ENCODE peak calls at places on chromosomes 1 and 21, in seven cellular contexts. O is kidney, M is fibroblast of lung, D is lower lobe of right lung, X is uterus, I is upper lobe of right lung, K is neural progenitor cell. B is an unnamed sample.

GRCh38 chr21:36627242-36627641 is 71.7 kb upstream of the SIM2 start:
- DNase-seq in D (no peak), I (no peak), K (no peak), M (peak; percentile 11), X (no peak), O (no peak), B (no peak)

GRCh38 chr1:205935869-205936268 is 7.4 kb downstream of the SLC26A9 start:
- DNase-seq in K (no peak), D (no peak), O (no peak), X (no peak), I (peak; percentile 81), M (no peak), B (no peak)

GRCh38 chr1:182113879-182114626 is 52.5 kb upstream of the ZNF648 start:
- DNase-seq in D (no peak), I (no peak), M (no peak), K (peak; percentile 49), X (no peak), O (no peak), B (no peak)

GRCh38 chr1:170041423-170042207 is 32.9 kb downstream of the KIFAP3 start:
- DNase-seq in X (no peak), K (no peak), D (no peak), O (no peak), I (no peak), M (no peak), B (no peak)

GRCh38 chr1:27102134-27102706 is 52.7 kb downstream of the SLC9A1 start:
- DNase-seq in K (no peak), D (no peak), M (no peak), X (no peak), O (peak; percentile 77), I (no peak), B (no peak)

GRCh38 chr1:51736702-51737101 is 119.8 kb downstream of the OSBPL9 start:
- DNase-seq in I (no peak), D (no peak), M (peak; percentile 67), X (no peak), O (no peak), K (no peak), B (no peak)

GRCh38 chr1:183493540-183494245 is 21.4 kb downstream of the SMG7 start:
- DNase-seq in D (no peak), O (no peak), I (peak; percentile 66), K (no peak), X (no peak), M (no peak), B (no peak)

GRCh38 chr1:51734899-51735745 is 118.2 kb downstream of the OSBPL9 start:
- DNase-seq in M (no peak), K (no peak), O (no peak), X (no peak), I (no peak), D (no peak), B (no peak)

GRCh38 chr1:27879374-27880082 is 7.2 kb downstream of the THEMIS2 start:
- DNase-seq in D (no peak), M (no peak), O (no peak), I (peak; percentile 61), X (no peak), K (no peak), B (no peak)

GRCh38 chr1:6590046-6590445 is 10.3 kb downstream of the ZBTB48 start:
- DNase-seq in K (no peak), X (no peak), D (no peak), I (no peak), M (no peak), O (no peak), B (no peak)

GRCh38 chr1:6588893-6589481 is 9.2 kb downstream of the ZBTB48 start:
- DNase-seq in X (no peak), O (no peak), K (no peak), I (peak; percentile 74), D (peak; percentile 67), M (no peak), B (no peak)

GRCh38 chr1:6586404-6586816 is 6.6 kb downstream of the ZBTB48 start:
- DNase-seq in M (no peak), I (no peak), D (no peak), K (no peak), X (no peak), O (no peak), B (peak; percentile 37)

GRCh38 chr1:6587261-6588005 is 7.6 kb downstream of the ZBTB48 start:
- DNase-seq in D (no peak), I (peak; percentile 72), X (no peak), K (no peak), M (no peak), O (no peak), B (peak; percentile 69)

GRCh38 chr1:6588128-6588892 is 8.5 kb downstream of the ZBTB48 start:
- DNase-seq in X (no peak), D (peak; percentile 76), O (no peak), K (no peak), M (no peak), I (peak; percentile 86), B (no peak)
- H3K4me1 ChIP-seq in X (no peaks in the 10 kb centered on the region), D (peaks cover 31% of the 10 kb centered on the region), O (peaks cover 3% of the 10 kb centered on the region), K (no peaks in the 10 kb centered on the region), M (no peaks in the 10 kb centered on the region), I (peaks cover 12% of the 10 kb centered on the region), B (peaks cover 32% of the 10 kb centered on the region)

DNA sequence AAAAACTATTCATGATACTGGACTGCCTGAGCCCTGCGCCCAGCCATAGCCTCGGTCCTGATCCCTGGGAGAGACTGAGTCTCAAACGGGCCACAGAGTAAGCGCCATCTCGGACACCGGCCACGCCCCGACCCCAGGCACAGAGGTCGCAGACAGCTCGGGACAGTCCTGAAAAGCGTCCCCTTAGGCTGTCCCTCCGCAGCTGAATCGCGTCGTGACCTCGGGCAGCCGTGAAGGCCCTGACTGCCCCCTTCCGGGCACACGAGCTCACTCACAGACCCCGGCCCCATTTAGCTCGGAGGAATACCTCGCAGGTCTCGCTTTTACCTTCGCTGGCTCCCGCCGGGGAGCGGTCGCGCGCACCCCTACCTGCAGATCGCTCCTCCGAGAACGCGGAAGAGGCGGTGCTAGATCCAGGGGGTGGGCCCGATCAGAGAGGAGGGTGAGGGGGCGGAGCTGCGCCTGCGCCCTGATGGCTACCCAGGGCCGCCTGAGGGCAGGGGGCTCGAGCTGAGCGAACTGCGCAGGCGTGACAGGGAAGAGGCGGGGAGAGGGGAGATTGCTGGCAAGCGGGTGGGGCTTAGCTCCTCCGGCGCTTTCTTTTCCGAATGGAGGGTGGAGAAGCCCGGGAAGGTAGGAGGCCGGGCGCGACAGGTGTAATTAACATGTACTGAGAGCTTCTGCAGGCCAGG is at the start of gene MKNK1:
- DNase-seq in M (peak; percentile 92), I (peak; percentile 99), K (peak; percentile 99), D (peak; percentile 98), O (peak; percentile 99), X (peak; percentile 98), B (peak; percentile 97)
- H3K4me1 ChIP-seq in M (peaks cover 5% of the 10 kb centered on the region), I (peaks cover 42% of the 10 kb centered on the region), K (peaks cover 13% of the 10 kb centered on the region), D (peaks cover 45% of the 10 kb centered on the region), O (peaks cover 11% of the 10 kb centered on the region), X (peaks cover 10% of the 10 kb centered on the region), B (peaks cover 44% of the 10 kb centered on the region)

DNA sequence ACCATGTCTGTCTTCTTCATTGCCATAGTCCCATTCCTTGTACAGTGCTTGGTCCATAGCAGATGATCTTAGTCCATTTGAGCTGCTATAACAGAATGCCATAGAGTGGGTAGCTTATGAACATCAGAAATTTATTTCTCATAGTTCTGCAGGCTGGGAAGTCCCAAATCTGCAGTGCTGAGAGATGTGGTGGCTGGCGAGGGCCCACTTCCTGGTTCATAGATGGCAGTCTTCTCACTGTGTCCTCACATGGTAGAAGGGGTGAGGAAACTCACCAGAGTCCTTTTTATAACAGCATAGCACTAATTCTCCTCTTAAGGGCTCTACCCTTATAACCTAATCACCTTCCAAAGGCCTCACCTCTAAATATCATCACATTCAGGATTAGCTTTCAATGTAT is 23.1 kb upstream of the RAP1A start:
- DNase-seq in D (no peak), O (peak; percentile 42), M (no peak), I (no peak), K (no peak), X (no peak), B (no peak)
- H3K4me1 ChIP-seq in D (peaks cover 67% of the 10 kb centered on the region), O (peaks cover 5% of the 10 kb centered on the region), M (peaks cover 11% of the 10 kb centered on the region), I (peaks cover 49% of the 10 kb centered on the region), K (peaks cover 6% of the 10 kb centered on the region), X (peaks cover 8% of the 10 kb centered on the region), B (peaks cover 10% of the 10 kb centered on the region)

GRCh38 chr1:224433041-224433670 is 1.4 kb downstream of the WDR26 start:
- DNase-seq in I (no peak), O (peak; percentile 76), D (peak; percentile 49), K (peak; percentile 39), X (peak; percentile 17), M (no peak), B (peak; percentile 40)

GRCh38 chr1:224432672-224433040 is 1.9 kb downstream of the WDR26 start:
- DNase-seq in K (peak; percentile 8), I (no peak), M (peak; percentile 25), X (no peak), D (no peak), O (no peak), B (no peak)

GRCh38 chr1:224432141-224432540 is 2.5 kb downstream of the WDR26 start:
- DNase-seq in X (no peak), K (no peak), M (peak; percentile 49), D (no peak), I (no peak), O (no peak), B (no peak)

GRCh38 chr1:224430511-224431113 is 4.0 kb downstream of the WDR26 start:
- DNase-seq in D (no peak), X (no peak), I (no peak), O (no peak), M (peak; percentile 80), K (no peak), B (no peak)

DNA sequence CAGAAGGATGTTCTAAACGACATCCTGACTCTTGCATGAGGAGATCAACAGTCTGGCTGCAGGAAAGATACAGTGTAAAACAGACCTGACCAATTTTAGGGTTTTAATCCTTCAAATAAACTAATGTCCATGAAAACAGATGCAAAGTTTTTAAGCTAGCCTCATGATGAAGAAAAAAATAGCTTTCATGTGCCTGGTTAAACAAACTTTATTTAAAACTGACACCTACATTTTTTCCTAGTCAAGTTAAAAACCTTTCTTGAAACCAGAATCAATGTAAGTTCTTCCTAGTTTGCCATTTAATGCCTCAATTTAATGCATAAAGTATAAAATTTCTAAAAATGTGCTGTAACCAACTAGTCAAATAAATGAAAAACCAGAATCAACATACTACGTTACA is 2.9 kb downstream of the WDR26 start:
- DNase-seq in I (no peak), X (no peak), D (no peak), K (no peak), O (no peak), M (no peak), B (no peak)
- H3K4me1 ChIP-seq in I (peaks cover 50% of the 10 kb centered on the region), X (peaks cover 7% of the 10 kb centered on the region), D (peaks cover 67% of the 10 kb centered on the region), K (peaks cover 33% of the 10 kb centered on the region), O (peaks cover 22% of the 10 kb centered on the region), M (peaks cover 13% of the 10 kb centered on the region), B (peaks cover 32% of the 10 kb centered on the region)